ENCODE peak calls at places on chromosomes 4 and X, in nine cellular contexts. G is anterior cingulate cortex, F is renal cortical epithelial cell, T is AML-193, E is putamen, N is midbrain, Y is amniotic stem cell, U is GM23248, H is Kasumi-1. O is an unnamed sample.

GRCh38 chr4:182944484-182945227 is 27.5 kb upstream of the DCTD start:
- DNase-seq in G (no peak), F (no peak), T (no peak), E (no peak), N (no peak), Y (no peak), U (no peak), H (no peak), O (no peak)

GRCh38 chr4:64539234-64539849 is 130.1 kb upstream of the TECRL start:
- DNase-seq in G (no peak), F (peak), T (peak), E (peak), N (peak), Y (peak), U (peak), H (peak), O (peak)

GRCh38 chr4:78149737-78150136 is 92.6 kb downstream of the FRAS1 start:
- DNase-seq in G (no peak), F (peak), T (no peak), E (no peak), N (no peak), Y (no peak), U (no peak), H (no peak), O (no peak)

GRCh38 chr4:8119877-8120276 is 38.7 kb downstream of the ABLIM2 start:
- DNase-seq in G (no peak), F (no peak), T (no peak), E (no peak), N (no peak), Y (no peak), U (no peak), H (no peak), O (no peak)

GRCh38 chr4:75658881-75659280 is 14.3 kb downstream of the G3BP2 start:
- DNase-seq in G (no peak), F (peak), T (no peak), E (no peak), N (no peak), Y (no peak), U (peak), H (no peak), O (no peak)

GRCh38 chrX:137194164-137194563 is 160.4 kb upstream of the GPR101 start:
- DNase-seq in G (peak), F (peak), T (peak), E (peak), N (peak), Y (no peak), U (peak), H (peak), O (peak)

GRCh38 chrX:133586443-133586842 is 171.2 kb upstream of the GPC4 start:
- DNase-seq in G (no peak), F (peak), T (no peak), E (no peak), N (no peak), Y (no peak), U (peak), H (no peak), O (no peak)

GRCh38 chr4:11487876-11488545 is 59.3 kb upstream of the HS3ST1 start:
- DNase-seq in G (no peak), F (peak), T (no peak), E (no peak), N (no peak), Y (no peak), U (no peak), H (no peak), O (peak)

GRCh38 chr4:10157478-10158354 is 41.1 kb upstream of the WDR1 start:
- DNase-seq in G (no peak), F (peak), T (peak), E (peak), N (peak), Y (peak), U (peak), H (peak), O (no peak)

GRCh38 chr4:141027421-141027820 is 105.8 kb downstream of the RNF150 start:
- DNase-seq in G (no peak), F (peak), T (no peak), E (no peak), N (no peak), Y (no peak), U (peak), H (no peak), O (no peak)

GRCh38 chr4:151665022-151665421 is 95.8 kb downstream of the GATB start:
- DNase-seq in G (no peak), F (no peak), T (no peak), E (no peak), N (no peak), Y (no peak), U (no peak), H (peak), O (no peak)

GRCh38 chr4:151267822-151268535 is 9.0 kb upstream of the PRSS48 start:
- DNase-seq in G (no peak), F (no peak), T (no peak), E (no peak), N (no peak), Y (no peak), U (peak), H (no peak), O (no peak)

GRCh38 chr4:7103031-7103598 is 35.3 kb upstream of the GRPEL1 start:
- DNase-seq in G (peak), F (peak), T (peak), E (peak), N (peak), Y (peak), U (peak), H (peak), O (peak)

GRCh38 chrX:86455495-86455894 is 307.2 kb downstream of the DACH2 start:
- DNase-seq in G (no peak), F (no peak), T (no peak), E (no peak), N (no peak), Y (no peak), U (no peak), H (no peak), O (no peak)

GRCh38 chr4:100269446-100269845 is 79.2 kb upstream of the DDIT4L start:
- DNase-seq in G (no peak), F (no peak), T (no peak), E (peak), N (no peak), Y (no peak), U (no peak), H (no peak), O (no peak)

GRCh38 chrX:84223261-84223660 is 35.3 kb upstream of the RPS6KA6 start:
- DNase-seq in G (no peak), F (no peak), T (no peak), E (no peak), N (no peak), Y (no peak), U (no peak), H (no peak), O (no peak)

GRCh38 chrX:109793191-109793590 is 60.1 kb upstream of the ACSL4 start:
- DNase-seq in G (no peak), F (peak), T (no peak), E (no peak), N (no peak), Y (no peak), U (no peak), H (no peak), O (no peak)

GRCh38 chr4:36159208-36159607 is 85.1 kb downstream of the ARAP2 start:
- DNase-seq in G (no peak), F (no peak), T (no peak), E (peak), N (no peak), Y (no peak), U (no peak), H (no peak), O (no peak)

GRCh38 chr4:8891646-8892555 is 20.3 kb upstream of the HMX1 start:
- DNase-seq in G (no peak), F (no peak), T (no peak), E (no peak), N (no peak), Y (no peak), U (no peak), H (no peak), O (no peak)

GRCh38 chr4:65670331-65671031 is at the start of gene EPHA5:
- DNase-seq in G (peak), F (peak), T (no peak), E (peak), N (peak), Y (peak), U (peak), H (peak), O (no peak)

GRCh38 chr4:71130827-71131603 is 137.6 kb downstream of the DCK start:
- DNase-seq in G (no peak), F (peak), T (no peak), E (peak), N (peak), Y (peak), U (peak), H (no peak), O (no peak)

GRCh38 chrX:39758791-39759525 is 338.8 kb downstream of the BCOR start:
- DNase-seq in G (no peak), F (no peak), T (no peak), E (no peak), N (no peak), Y (no peak), U (no peak), H (no peak), O (no peak)

GRCh38 chr4:153465583-153465921 is 608 bp upstream of the TMEM131L start:
- DNase-seq in G (peak), F (no peak), T (peak), E (no peak), N (no peak), Y (peak), U (peak), H (peak), O (peak)

GRCh38 chrX:57900961-57901360 is 9.3 kb downstream of the ZXDA start:
- DNase-seq in G (no peak), F (peak), T (no peak), E (peak), N (peak), Y (no peak), U (peak), H (no peak), O (no peak)

GRCh38 chr4:7973545-7973981 is 33.9 kb upstream of the AFAP1 start:
- DNase-seq in G (no peak), F (peak), T (no peak), E (no peak), N (no peak), Y (no peak), U (peak), H (no peak), O (no peak)

GRCh38 chr4:80989921-80990544 is 40.5 kb upstream of the BMP3 start:
- DNase-seq in G (no peak), F (peak), T (peak), E (peak), N (peak), Y (peak), U (peak), H (peak), O (peak)

GRCh38 chr4:1410491-1411325 is 4.5 kb upstream of the NKX1-1 start:
- DNase-seq in G (no peak), F (no peak), T (no peak), E (no peak), N (no peak), Y (no peak), U (peak), H (peak), O (peak)

GRCh38 chrX:94400488-94400887 is 726.5 kb downstream of the FAM133A start:
- DNase-seq in G (no peak), F (peak), T (no peak), E (no peak), N (no peak), Y (no peak), U (no peak), H (no peak), O (no peak)

GRCh38 chr4:94849901-94850300 is 92.1 kb downstream of the BMPR1B start:
- DNase-seq in G (no peak), F (peak), T (no peak), E (no peak), N (no peak), Y (no peak), U (no peak), H (no peak), O (no peak)